ENCODE peak calls at places on chromosomes 3 and 15, in seven cellular contexts. T, C, Q, S, B, Z and F are unnamed samples.

GRCh38 chr3:109336272-109336957 is 931 bp downstream of the DPPA4 start:
- DNase-seq in T (no peak), C (no peak), Q (no peak), S (peak), B (peak), Z (peak), F (no peak)

GRCh38 chr3:72161870-72162617 is 377.1 kb upstream of the PROK2 start:
- DNase-seq in T (no peak), C (no peak), Q (peak), S (peak), B (peak), Z (no peak), F (no peak)

GRCh38 chr3:159236306-159236705 is 434.5 kb downstream of the MFSD1 start:
- DNase-seq in T (no peak), C (no peak), Q (peak), S (no peak), B (peak), Z (no peak), F (no peak)

GRCh38 chr15:62020576-62021160 is 39.6 kb downstream of the VPS13C start:
- DNase-seq in T (no peak), C (no peak), Q (no peak), S (no peak), B (peak), Z (no peak), F (no peak)

GRCh38 chr15:75823860-75824613 is 19.2 kb upstream of the UBE2Q2 start:
- DNase-seq in T (no peak), C (no peak), Q (no peak), S (peak), B (no peak), Z (no peak), F (no peak)

GRCh38 chr3:196235452-196236122 is 19.3 kb downstream of the SLC51A start:
- DNase-seq in T (no peak), C (no peak), Q (no peak), S (no peak), B (peak), Z (no peak), F (no peak)

GRCh38 chr3:188789201-188789600 is 382.6 kb upstream of the TPRG1 start:
- DNase-seq in T (no peak), C (no peak), Q (no peak), S (no peak), B (peak), Z (no peak), F (no peak)

GRCh38 chr15:23565395-23566069 is at the start of gene MKRN3:
- DNase-seq in T (no peak), C (peak), Q (no peak), S (peak), B (no peak), Z (no peak), F (peak)

GRCh38 chr3:172367205-172368105 is 80.8 kb downstream of the GHSR start:
- DNase-seq in T (no peak), C (no peak), Q (peak), S (peak), B (peak), Z (no peak), F (no peak)

GRCh38 chr3:66378256-66378655 is 122.6 kb downstream of the LRIG1 start:
- DNase-seq in T (no peak), C (no peak), Q (no peak), S (no peak), B (peak), Z (no peak), F (no peak)

GRCh38 chr3:26840272-26840870 is 217.8 kb downstream of the LRRC3B start:
- DNase-seq in T (no peak), C (no peak), Q (no peak), S (no peak), B (no peak), Z (no peak), F (no peak)